ENCODE peak calls at places on chromosome 19, in eight cellular contexts. K, D, W, P, N, J, E and Y are unnamed samples.

GRCh38 chr19:39679056-39679790 is 23.5 kb downstream of the LGALS16 start:
- DNase-seq in P (no peak), K (no peak), D (no peak), E (no peak), J (no peak), W (no peak), N (no peak), Y (no peak)

GRCh38 chr19:38699027-38699346 is 45.3 kb downstream of the CAPN12 start:
- DNase-seq in P (no peak), W (no peak), N (no peak), K (no peak), J (no peak), E (no peak), D (no peak), Y (no peak)

GRCh38 chr19:5225486-5226345 is 114.9 kb downstream of the PTPRS start:
- DNase-seq in K (no peak), D (no peak), W (no peak), N (no peak), P (no peak), E (no peak), J (peak), Y (no peak)

GRCh38 chr19:39208175-39208795 is 4.2 kb upstream of the SYCN start:
- DNase-seq in P (no peak), N (no peak), K (no peak), D (no peak), J (no peak), W (no peak), E (no peak), Y (no peak)

GRCh38 chr19:47512183-47512947 is 2.5 kb downstream of the NAPA start:
- DNase-seq in K (no peak), W (no peak), E (no peak), N (peak), D (peak), J (peak), P (no peak), Y (no peak)

GRCh38 chr19:55441692-55442321 is 1.3 kb downstream of the SHISA7 start:
- DNase-seq in N (no peak), W (no peak), E (no peak), K (no peak), P (no peak), D (no peak), J (no peak), Y (no peak)

GRCh38 chr19:2733930-2734588 is 5.8 kb downstream of the SLC39A3 start:
- DNase-seq in N (no peak), W (no peak), D (no peak), J (no peak), P (no peak), E (no peak), K (no peak), Y (no peak)

GRCh38 chr19:48644839-48645651 is 942 bp downstream of the CA11 start:
- DNase-seq in J (peak), P (peak), W (peak), E (peak), N (no peak), D (peak), K (peak), Y (peak)

GRCh38 chr19:15421726-15422260 is 3.0 kb upstream of the AKAP8L start:
- DNase-seq in J (no peak), E (no peak), D (no peak), N (no peak), K (no peak), P (peak), W (peak), Y (peak)

GRCh38 chr19:703651-704446 is 4.9 kb upstream of the PALM start:
- DNase-seq in N (no peak), P (no peak), E (peak), W (no peak), D (peak), K (peak), J (peak), Y (no peak)

GRCh38 chr19:31274266-31274963 is 74.8 kb downstream of the TSHZ3 start:
- DNase-seq in K (no peak), D (no peak), J (no peak), P (no peak), E (no peak), W (no peak), N (no peak), Y (no peak)

GRCh38 chr19:11278670-11279069 is 16.3 kb upstream of the DOCK6 start:
- DNase-seq in K (no peak), D (no peak), N (no peak), W (no peak), E (no peak), P (no peak), J (peak), Y (no peak)

GRCh38 chr19:4089400-4089908 is 22.8 kb upstream of the ZBTB7A start:
- DNase-seq in P (no peak), N (no peak), W (no peak), J (no peak), D (no peak), K (peak), E (peak), Y (no peak)

GRCh38 chr19:588758-589692 is 656 bp upstream of the HCN2 start:
- DNase-seq in E (no peak), P (no peak), D (no peak), N (no peak), W (no peak), K (no peak), J (no peak), Y (no peak)

GRCh38 chr19:18809149-18809978 is 18.3 kb upstream of the COMP start:
- DNase-seq in N (peak), W (peak), D (peak), K (no peak), J (peak), E (no peak), P (no peak), Y (no peak)

GRCh38 chr19:56105090-56105701 is 15.9 kb downstream of the ZNF787 start:
- DNase-seq in K (no peak), E (peak), N (no peak), P (no peak), D (no peak), W (peak), J (peak), Y (peak)

GRCh38 chr19:29841559-29842367 is 30.0 kb downstream of the CCNE1 start:
- DNase-seq in W (no peak), N (no peak), E (no peak), J (peak), K (peak), P (no peak), D (peak), Y (no peak)

GRCh38 chr19:633786-634639 is 676 bp upstream of the POLRMT start:
- DNase-seq in E (no peak), W (no peak), J (no peak), N (no peak), P (no peak), K (no peak), D (no peak), Y (no peak)

GRCh38 chr19:30679789-30680188 is 307.6 kb downstream of the ZNF536 start:
- DNase-seq in J (no peak), N (no peak), E (no peak), D (no peak), W (no peak), K (no peak), P (no peak), Y (no peak)

GRCh38 chr19:16569609-16570320 is 2.5 kb downstream of the SLC35E1 start:
- DNase-seq in N (no peak), D (no peak), K (no peak), J (no peak), P (no peak), E (no peak), W (no peak), Y (no peak)

GRCh38 chr19:11578342-11579142 is 1.1 kb upstream of the ACP5 start:
- DNase-seq in D (peak), W (no peak), K (peak), N (no peak), P (no peak), E (peak), J (peak), Y (no peak)

GRCh38 chr19:14449321-14449720 is 16.2 kb downstream of the PKN1 start:
- DNase-seq in J (no peak), K (no peak), D (no peak), N (no peak), P (no peak), W (no peak), E (no peak), Y (no peak)

GRCh38 chr19:30320916-30321315 is 51.3 kb upstream of the ZNF536 start:
- DNase-seq in D (no peak), N (no peak), K (no peak), W (no peak), J (no peak), E (no peak), P (no peak), Y (no peak)

GRCh38 chr19:1156305-1156801 is 17.7 kb downstream of the SBNO2 start:
- DNase-seq in P (no peak), J (peak), N (no peak), E (no peak), W (no peak), K (peak), D (no peak), Y (no peak)

GRCh38 chr19:18635831-18636182 is 1.0 kb upstream of the KLHL26 start:
- DNase-seq in D (no peak), K (no peak), J (no peak), N (no peak), W (no peak), P (no peak), E (no peak), Y (no peak)

GRCh38 chr19:40719414-40719894 is 2.5 kb downstream of the ITPKC start:
- DNase-seq in P (no peak), N (no peak), J (no peak), W (no peak), K (no peak), D (no peak), E (no peak), Y (no peak)

GRCh38 chr19:10290439-10290875 is 705 bp downstream of the ICAM5 start:
- DNase-seq in P (no peak), K (peak), W (no peak), E (no peak), D (peak), N (no peak), J (no peak), Y (no peak)

GRCh38 chr19:38956264-38956663 is 19.3 kb downstream of the FBXO17 start:
- DNase-seq in D (no peak), J (no peak), E (no peak), N (no peak), K (no peak), P (no peak), W (no peak), Y (no peak)

GRCh38 chr19:17332677-17333581 is 1.7 kb downstream of the ANO8 start:
- DNase-seq in K (no peak), P (peak), W (no peak), N (no peak), E (no peak), J (peak), D (peak), Y (no peak)

GRCh38 chr19:47779524-47780214 is 1.2 kb downstream of the SELENOW start:
- DNase-seq in W (no peak), E (no peak), D (no peak), J (no peak), N (no peak), P (no peak), K (no peak), Y (no peak)

GRCh38 chr19:1992759-1993260 is 22.7 kb downstream of the BTBD2 start:
- DNase-seq in P (no peak), N (no peak), D (no peak), W (no peak), E (no peak), J (no peak), K (no peak), Y (no peak)

GRCh38 chr19:30227661-30228112 is 144.5 kb upstream of the ZNF536 start:
- DNase-seq in N (no peak), K (no peak), E (peak), P (peak), W (peak), J (peak), D (peak), Y (peak)

GRCh38 chr19:3378352-3379146 is 12.2 kb downstream of the NFIC start:
- DNase-seq in E (no peak), P (no peak), K (no peak), D (no peak), J (no peak), N (no peak), W (no peak), Y (no peak)